ENCODE peak calls at places on chromosome 17, in five cellular contexts. V is psoas muscle; H is mucosa of descending colon; T is CD4-positive, alpha-beta T cell; B is heart left ventricle. E is an unnamed sample. For H3K9me3, the result is how much of the 10 kb centered on the place peaks cover.

GRCh38 chr17:20264996-20265395 is 202.3 kb downstream of the LGALS9B start:
- DNase-seq in V (no peak), B (no peak), H (no peak), T (no peak), E (no peak)

GRCh38 chr17:56521439-56522141 is 71.9 kb upstream of the NOG start:
- DNase-seq in H (no peak), T (no peak), V (no peak), B (no peak), E (no peak)

GRCh38 chr17:3763777-3764170 is 37.2 kb downstream of the ITGAE start:
- DNase-seq in H (no peak), V (no peak), B (no peak), T (no peak), E (no peak)

GRCh38 chr17:28613916-28614315 is at the start of gene RSKR:
- DNase-seq in V (no peak), B (no peak), H (no peak), T (no peak), E (no peak)

GRCh38 chr17:11205656-11206055 is 35.4 kb upstream of the SHISA6 start:
- DNase-seq in B (no peak), T (no peak), H (no peak), V (no peak), E (no peak)

GRCh38 chr17:31566247-31566991 is 174.9 kb downstream of the RAB11FIP4 start:
- DNase-seq in H (no peak), V (no peak), T (no peak), B (no peak), E (no peak)

GRCh38 chr17:50264263-50265113 is 9.8 kb upstream of the TMEM92 start:
- DNase-seq in H (no peak), V (no peak), T (no peak), B (no peak), E (no peak)

GRCh38 chr17:7019839-7020519 is 2.9 kb upstream of the BCL6B start:
- DNase-seq in V (peak), H (peak), B (peak), T (no peak), E (peak)

GRCh38 chr17:74514632-74515035 is 16.6 kb downstream of the CD300LB start:
- DNase-seq in H (no peak), T (no peak), B (no peak), V (no peak), E (no peak)

GRCh38 chr17:56892333-56892732 is 21.5 kb downstream of the TRIM25 start:
- DNase-seq in T (no peak), H (no peak), B (no peak), V (no peak), E (no peak)

GRCh38 chr17:55743103-55743679 is 7.7 kb upstream of the PCTP start:
- DNase-seq in B (no peak), V (no peak), H (peak), T (no peak), E (no peak)

GRCh38 chr17:50426814-50427787 is 1.1 kb downstream of the ACSF2 start:
- DNase-seq in H (peak), V (peak), B (peak), T (no peak), E (peak)

GRCh38 chr17:31391496-31391949 is at the start of gene RAB11FIP4:
- DNase-seq in V (no peak), B (no peak), H (no peak), T (peak), E (no peak)

GRCh38 chr17:61532818-61533217 is 58.2 kb downstream of the NACA2 start:
- DNase-seq in B (no peak), H (no peak), T (no peak), V (no peak), E (no peak)

GRCh38 chr17:42312285-42313130 is 24.2 kb downstream of the STAT5A start:
- DNase-seq in H (peak), T (peak), B (peak), V (peak), E (peak)

GRCh38 chr17:57595942-57596695 is 149.0 kb downstream of the CCDC182 start:
- DNase-seq in T (no peak), B (no peak), V (no peak), H (no peak), E (no peak)

GRCh38 chr17:40909755-40910154 is 24.7 kb upstream of the KRT20 start:
- DNase-seq in B (no peak), V (no peak), T (no peak), H (no peak), E (no peak)

GRCh38 chr17:3963214-3964201 is 729 bp downstream of the ATP2A3 start:
- DNase-seq in B (no peak), V (no peak), T (peak), H (peak), E (no peak)

GRCh38 chr17:28950017-28950751 is 1.1 kb downstream of the PHF12 start:
- DNase-seq in V (peak), B (peak), T (peak), H (peak), E (peak)

GRCh38 chr17:35086164-35086563 is 22.7 kb upstream of the RFFL start:
- DNase-seq in V (no peak), H (no peak), T (no peak), B (no peak), E (no peak)

GRCh38 chr17:76573096-76573495 is 12.6 kb downstream of the ST6GALNAC2 start:
- DNase-seq in V (no peak), T (no peak), H (no peak), B (no peak), E (no peak)

GRCh38 chr17:28760987-28761562 is 17.3 kb downstream of the TRAF4 start:
- DNase-seq in B (peak), H (peak), V (peak), T (no peak), E (peak)

GRCh38 chr17:32586666-32587065 is 99.9 kb downstream of the CDK5R1 start:
- DNase-seq in T (no peak), V (no peak), H (no peak), B (no peak), E (no peak)

GRCh38 chr17:13736915-13737314 is 135.2 kb upstream of the HS3ST3A1 start:
- DNase-seq in B (no peak), H (no peak), T (no peak), V (no peak), E (no peak)

GRCh38 chr17:59716427-59716826 is 9.0 kb downstream of the VMP1 start:
- DNase-seq in H (no peak), T (no peak), B (no peak), V (no peak), E (no peak)

GRCh38 chr17:73792994-73793393 is 148.7 kb upstream of the SDK2 start:
- DNase-seq in T (no peak), V (no peak), B (no peak), H (no peak), E (no peak)

GRCh38 chr17:75277664-75278071 is 6.6 kb upstream of the MIF4GD start:
- DNase-seq in H (no peak), B (no peak), V (no peak), T (no peak), E (no peak)

GRCh38 chr17:48179071-48179945 is 71.7 kb downstream of the SNX11 start:
- DNase-seq in T (no peak), V (no peak), H (no peak), B (no peak), E (no peak)

GRCh38 chr17:42103221-42103954 is 5.1 kb upstream of the ZNF385C start:
- DNase-seq in B (no peak), T (no peak), V (no peak), H (no peak), E (no peak)

GRCh38 chr17:15442316-15443185 is 24.9 kb downstream of the CDRT4 start:
- DNase-seq in H (no peak), V (no peak), B (no peak), T (no peak), E (no peak)

GRCh38 chr17:21066394-21066793 is 23.6 kb upstream of the USP22 start:
- DNase-seq in B (no peak), H (no peak), T (no peak), V (no peak), E (no peak)

GRCh38 chr17:42288078-42288984 is at the start of gene STAT5A:
- DNase-seq in B (peak), V (peak), T (peak), H (peak), E (peak)

GRCh38 chr17:82236142-82236971 is 7.5 kb downstream of the SLC16A3 start:
- DNase-seq in B (no peak), T (peak), V (peak), H (peak), E (peak)

GRCh38 chr17:27609606-27610303 is 21.2 kb upstream of the LGALS9 start:
- DNase-seq in T (no peak), V (no peak), B (peak), H (peak), E (no peak)

DNA sequence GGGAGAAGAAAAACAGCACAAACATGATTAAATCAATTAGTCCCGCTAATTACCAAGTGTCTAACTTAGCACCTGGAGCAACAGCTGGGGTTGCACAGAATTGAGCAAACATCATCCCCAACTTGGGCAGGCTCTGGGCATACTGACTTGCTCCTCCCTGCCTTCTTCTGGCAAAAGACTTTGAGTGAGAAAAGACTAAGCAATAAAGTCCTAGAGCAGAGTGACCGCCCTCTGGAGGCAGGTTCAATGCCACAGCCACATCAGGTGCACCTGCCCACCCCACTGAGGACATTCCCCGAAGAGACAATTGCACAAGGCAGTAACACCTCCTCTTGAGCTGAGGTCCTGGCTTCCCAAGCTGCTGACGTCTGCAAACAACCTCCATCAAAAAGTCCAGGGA is 358.3 kb downstream of the SOX9 start:
- DNase-seq in H (no peak), T (no peak), V (no peak), B (no peak), E (no peak)
- TF ChIP-seq CTCF in H (no peak), T (no peak), V (no peak), B (no peak), E (no peak)

DNA sequence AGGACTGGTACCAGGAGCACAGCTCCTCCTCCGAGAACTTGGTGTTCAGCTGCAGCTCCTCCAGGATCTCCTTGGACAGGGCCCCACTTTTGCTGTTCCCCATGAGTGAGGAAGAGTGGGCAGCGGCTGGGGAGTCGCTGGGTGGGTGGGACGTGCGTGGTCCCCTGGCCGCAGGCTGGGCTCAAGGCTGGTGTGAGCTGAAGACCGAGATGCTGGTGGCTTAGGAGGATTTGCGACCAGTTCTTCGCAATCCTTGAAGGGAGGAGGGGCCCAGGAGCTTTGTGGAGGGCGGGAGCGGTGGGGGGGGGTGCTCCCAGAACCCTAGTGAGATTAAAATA is at the start of gene RCVRN:
- DNase-seq in B (no peak), T (no peak), H (no peak), V (no peak), E (no peak)
- H3K9me3 ChIP-seq in B (under half), T (under half), H (under half), V (under half), E (under half)

DNA sequence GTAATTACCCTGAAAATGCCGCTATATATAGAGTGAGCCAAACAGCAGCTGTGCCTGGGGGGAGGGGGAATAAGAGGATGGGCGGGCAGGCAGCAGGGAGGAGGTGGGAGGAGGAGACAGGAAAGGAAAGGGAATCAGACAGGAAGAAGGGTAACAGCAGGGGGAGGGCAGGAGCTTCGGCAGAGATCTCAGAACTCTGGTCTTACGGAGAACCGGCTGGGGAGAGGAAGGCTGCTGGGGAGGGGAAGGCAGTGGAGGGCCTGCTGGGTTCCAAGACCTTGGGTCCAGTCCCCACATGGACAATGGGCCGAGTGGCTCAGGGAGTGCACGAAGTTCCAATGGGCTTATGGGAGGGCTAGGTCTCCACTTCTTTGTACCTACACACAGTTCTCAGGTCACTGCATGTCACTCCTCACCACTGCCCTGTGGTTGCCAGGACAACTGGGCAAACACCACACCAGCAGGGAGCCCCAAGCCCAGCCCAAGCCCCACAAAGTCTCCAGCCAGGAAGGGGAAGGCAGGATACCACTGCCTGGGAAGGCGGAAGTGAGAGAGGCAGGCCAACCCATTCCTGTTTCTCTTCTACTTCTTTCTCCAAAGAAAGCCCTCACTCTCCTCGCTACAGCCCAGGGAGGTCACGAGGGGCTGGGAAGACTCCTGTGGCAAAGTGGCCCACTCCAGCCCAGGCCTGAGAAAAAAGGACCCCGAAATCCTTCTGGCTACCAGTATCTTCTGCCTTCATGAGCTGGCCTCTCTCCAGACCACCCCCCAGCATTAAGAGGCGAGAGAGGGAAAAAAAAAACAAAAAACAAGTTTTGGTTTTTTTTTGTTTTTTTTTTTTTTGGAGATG is 25.3 kb downstream of the G6PC3 start:
- DNase-seq in V (peak), T (no peak), B (peak), H (peak), E (peak)
- TF ChIP-seq CTCF in V (no peak), T (no peak), B (peak), H (no peak), E (peak)

DNA sequence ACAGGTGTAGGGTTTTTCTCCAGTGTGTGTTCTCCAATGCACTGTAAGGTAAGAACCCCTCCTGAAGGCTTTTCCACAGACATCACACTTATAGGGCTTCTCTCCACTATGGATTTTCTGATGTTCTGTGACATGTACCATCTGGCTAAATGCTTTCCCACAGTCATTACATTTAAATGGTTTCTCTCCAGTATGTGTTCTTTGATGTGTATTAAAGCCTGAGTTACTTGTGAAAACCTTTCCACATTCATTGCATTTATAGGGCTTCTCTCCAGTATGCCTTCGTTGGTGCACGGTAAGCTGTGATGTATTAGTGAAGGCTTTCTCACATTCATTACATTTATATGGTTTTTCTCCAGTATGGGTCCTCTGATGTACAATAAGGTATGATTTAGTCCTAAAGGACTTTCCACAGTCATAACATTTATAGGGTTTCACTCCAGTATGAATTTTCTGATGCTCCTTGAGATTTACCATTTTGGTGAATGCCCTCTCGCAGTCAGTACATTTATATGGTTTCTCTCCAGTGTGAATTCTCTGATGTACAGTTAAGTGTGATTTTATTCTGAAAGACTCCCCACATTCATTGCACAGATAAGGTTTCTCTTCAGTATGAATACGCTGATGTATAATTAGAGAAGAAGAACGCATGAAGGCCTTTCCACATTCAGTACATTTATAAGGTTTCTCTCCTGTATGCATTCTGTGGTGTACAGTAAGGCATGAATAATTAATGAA is 30.9 kb downstream of the ZNF624 start:
- DNase-seq in T (no peak), B (no peak), V (no peak), H (no peak), E (no peak)
- H3K9me3 ChIP-seq in T (half or more), B (half or more), V (half or more), H (half or more), E (half or more)

DNA sequence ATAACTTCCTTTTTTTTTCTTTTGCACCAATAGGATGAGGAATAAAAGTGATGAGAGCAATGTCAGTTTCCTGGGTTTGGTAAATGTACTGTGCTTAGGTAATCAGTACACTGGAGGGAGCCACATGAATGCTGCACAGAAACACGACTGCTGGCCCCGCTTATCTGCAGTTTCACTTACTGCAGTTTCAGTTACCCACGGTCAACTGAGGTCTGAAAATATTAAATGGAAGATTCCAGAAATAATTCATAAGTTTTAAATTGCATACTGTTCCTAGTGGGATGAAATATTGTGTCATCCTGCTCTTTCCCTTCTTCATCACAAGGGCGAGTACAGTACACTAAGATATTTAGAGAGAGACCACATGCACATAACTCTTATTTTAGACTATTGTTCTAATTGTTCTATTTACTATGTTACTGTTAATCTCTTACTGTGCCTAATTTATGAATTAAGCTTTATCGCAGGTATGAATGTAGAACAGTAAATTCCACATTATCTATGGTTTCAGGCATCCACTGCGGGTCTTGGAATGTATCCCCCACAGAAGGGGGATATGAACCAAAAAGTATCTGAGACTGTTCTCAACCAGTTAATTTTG is 6.4 kb upstream of the LGALS3BP start:
- DNase-seq in H (no peak), T (peak), V (no peak), B (no peak), E (no peak)
- TF ChIP-seq CTCF in H (no peak), T (peak), V (peak), B (peak), E (no peak)

GRCh38 chr17:512926-513325 is 160.3 kb upstream of the RPH3AL start:
- DNase-seq in H (no peak), T (no peak), V (no peak), B (no peak), E (no peak)

GRCh38 chr17:517181-517580 is 164.6 kb upstream of the RPH3AL start:
- DNase-seq in T (no peak), B (no peak), H (no peak), V (no peak), E (no peak)

GRCh38 chr17:511833-512251 is 159.2 kb upstream of the RPH3AL start:
- DNase-seq in V (no peak), T (no peak), H (no peak), B (no peak), E (no peak)

GRCh38 chr17:512311-512710 is 159.7 kb upstream of the RPH3AL start:
- DNase-seq in T (no peak), H (no peak), V (no peak), B (no peak), E (no peak)

GRCh38 chr17:514584-514983 is 162.0 kb upstream of the RPH3AL start:
- DNase-seq in H (no peak), V (no peak), T (no peak), B (no peak), E (no peak)
- H3K9me3 ChIP-seq in H (under half), V (under half), T (under half), B (under half), E (under half)